ENCODE peak calls at places on chromosomes 2 and 18, in six cellular contexts. T is GM13977, G is activated T-helper 1 cell treated with Interleukin-2 at 50 U/mL for 16 hours, N is AG09309, W is OCI-M1, L is DMS79 treated with DMSO at 0.1 percent for 48 hours. I is an unnamed sample.

GRCh38 chr2:240418311-240418710 is 17.2 kb upstream of the GPC1 start:
- DNase-seq in T (no peak), G (no peak), N (no peak), W (no peak), L (no peak), I (no peak)

GRCh38 chr18:25464211-25464610 is 112.2 kb upstream of the ZNF521 start:
- DNase-seq in T (no peak), G (no peak), N (no peak), W (no peak), L (no peak), I (peak)

GRCh38 chr2:221716434-221717303 is 144.6 kb upstream of the EPHA4 start:
- DNase-seq in T (no peak), G (no peak), N (peak), W (no peak), L (no peak), I (no peak)

GRCh38 chr2:84716564-84716963 is 164.3 kb downstream of the TRABD2A start:
- DNase-seq in T (no peak), G (no peak), N (no peak), W (peak), L (no peak), I (no peak)

GRCh38 chr18:70459731-70460130 is 170.9 kb downstream of the SOCS6 start:
- DNase-seq in T (no peak), G (no peak), N (no peak), W (no peak), L (no peak), I (no peak)

GRCh38 chr2:53448591-53448990 is 319.0 kb upstream of the CHAC2 start:
- DNase-seq in T (no peak), G (no peak), N (peak), W (no peak), L (no peak), I (peak)

GRCh38 chr18:3067213-3068118 is 54.5 kb upstream of the LPIN2 start:
- DNase-seq in T (no peak), G (no peak), N (no peak), W (peak), L (no peak), I (no peak)

GRCh38 chr2:172345951-172346555 is 81.3 kb upstream of the ITGA6 start:
- DNase-seq in T (no peak), G (no peak), N (no peak), W (no peak), L (no peak), I (no peak)

GRCh38 chr2:168424112-168424951 is 31.7 kb upstream of the CERS6 start:
- DNase-seq in T (no peak), G (no peak), N (peak), W (peak), L (no peak), I (no peak)